ENCODE peak calls at places on chromosome 7, in six cellular contexts. S is nephron progenitor cell, F is NAMALWA, N is GF-D8, A is HT1080, K is NCI-H2029. C is an unnamed sample.

GRCh38 chr7:90552521-90552920 is 43.6 kb upstream of the CDK14 start:
- DNase-seq in S (no peak), F (peak; percentile 35), N (no peak), A (peak; percentile 15), K (no peak), C (no peak)

GRCh38 chr7:7732566-7733290 is 14.3 kb upstream of the RPA3 start:
- DNase-seq in S (no peak), F (no peak), N (no peak), A (no peak), K (no peak), C (no peak)

GRCh38 chr7:131007439-131008330 is 273.7 kb upstream of the KLF14 start:
- DNase-seq in S (peak; percentile 41), F (peak; percentile 93), N (peak; percentile 63), A (peak; percentile 83), K (peak; percentile 40), C (peak; percentile 88)

GRCh38 chr7:80611779-80612178 is 26.7 kb upstream of the CD36 start:
- DNase-seq in S (no peak), F (no peak), N (no peak), A (peak; percentile 12), K (peak; percentile 65), C (peak; percentile 96)

GRCh38 chr7:521221-522070 is 1.8 kb upstream of the PDGFA start:
- DNase-seq in S (peak; percentile 74), F (peak; percentile 42), N (no peak), A (no peak), K (no peak), C (no peak)

GRCh38 chr7:37643876-37644275 is 39.7 kb upstream of the GPR141 start:
- DNase-seq in S (peak; percentile 5), F (no peak), N (no peak), A (peak; percentile 24), K (no peak), C (no peak)

GRCh38 chr7:5374464-5374863 is 49.2 kb downstream of the TNRC18 start:
- DNase-seq in S (no peak), F (no peak), N (no peak), A (no peak), K (no peak), C (no peak)

GRCh38 chr7:123939784-123940183 is 14.7 kb downstream of the SPAM1 start:
- DNase-seq in S (no peak), F (no peak), N (no peak), A (no peak), K (no peak), C (no peak)

GRCh38 chr7:46163245-46163644 is 242.2 kb upstream of the IGFBP3 start:
- DNase-seq in S (no peak), F (no peak), N (no peak), A (no peak), K (peak; percentile 41), C (peak; percentile 32)

GRCh38 chr7:90896458-90896857 is 300.3 kb downstream of the CDK14 start:
- DNase-seq in S (no peak), F (no peak), N (no peak), A (no peak), K (no peak), C (no peak)

GRCh38 chr7:157609516-157609915 is 272.7 kb downstream of the DNAJB6 start:
- DNase-seq in S (no peak), F (no peak), N (no peak), A (no peak), K (no peak), C (no peak)

GRCh38 chr7:41879424-41879823 is 176.5 kb upstream of the INHBA start:
- DNase-seq in S (no peak), F (no peak), N (no peak), A (no peak), K (no peak), C (no peak)

GRCh38 chr7:144027070-144027469 is 21.7 kb upstream of the OR2A5 start:
- DNase-seq in S (no peak), F (peak; percentile 28), N (no peak), A (peak; percentile 21), K (no peak), C (no peak)

GRCh38 chr7:26574476-26574875 is 282.8 kb downstream of the SNX10 start:
- DNase-seq in S (no peak), F (no peak), N (no peak), A (peak; percentile 51), K (no peak), C (no peak)

GRCh38 chr7:132176719-132177118 is 399.6 kb downstream of the PLXNA4 start:
- DNase-seq in S (no peak), F (no peak), N (no peak), A (no peak), K (no peak), C (no peak)

GRCh38 chr7:17971392-17971791 is 31.1 kb upstream of the SNX13 start:
- DNase-seq in S (no peak), F (no peak), N (no peak), A (no peak), K (no peak), C (no peak)

GRCh38 chr7:79199266-79199665 is 254.2 kb downstream of the MAGI2 start:
- DNase-seq in S (no peak), F (no peak), N (no peak), A (no peak), K (no peak), C (no peak)

GRCh38 chr7:94710256-94710655 is 54.3 kb upstream of the SGCE start:
- DNase-seq in S (no peak), F (no peak), N (no peak), A (no peak), K (no peak), C (no peak)

GRCh38 chr7:43674559-43675436 is 54.5 kb downstream of the COA1 start:
- DNase-seq in S (no peak), F (no peak), N (no peak), A (peak; percentile 90), K (no peak), C (peak; percentile 48)

GRCh38 chr7:39659356-39660013 is 36.1 kb downstream of the RALA start:
- DNase-seq in S (no peak), F (no peak), N (no peak), A (no peak), K (no peak), C (no peak)

GRCh38 chr7:94314526-94314925 is 80.2 kb upstream of the COL1A2 start:
- DNase-seq in S (no peak), F (no peak), N (no peak), A (no peak), K (no peak), C (no peak)

GRCh38 chr7:95843286-95843685 is 70.9 kb downstream of the DYNC1I1 start:
- DNase-seq in S (no peak), F (peak; percentile 28), N (no peak), A (no peak), K (no peak), C (no peak)

C was measured in LNCaP clone FGC.